ENCODE peak calls at places on chromosomes 7 and 10, in seven cellular contexts. R is HS-5; V is germinal center; P is AG08395; D is CD4-positive, alpha-beta T cell; U is Karpas-422; T is stimulated activated CD8-positive, alpha-beta memory T cell treated with anti-CD3 and anti-CD28 coated beads, Interleukin-7, amount 100 ng/mL, for 24 hours. H is an unnamed sample.

GRCh38 chr10:70890917-70891431 is 2.6 kb upstream of the PCBD1 start:
- DNase-seq in R (no peak), P (no peak), D (no peak), U (no peak), T (no peak), V (no peak), H (peak)

GRCh38 chr7:22320416-22320815 is 36.5 kb downstream of the RAPGEF5 start:
- DNase-seq in D (no peak), T (no peak), P (no peak), V (no peak), R (no peak), U (no peak), H (no peak)

GRCh38 chr7:97405842-97406241 is 288.3 kb downstream of the SDHAF3 start:
- DNase-seq in R (no peak), V (no peak), U (no peak), T (no peak), P (no peak), D (no peak), H (no peak)

GRCh38 chr7:25031432-25031831 is 51.5 kb upstream of the OSBPL3 start:
- DNase-seq in P (no peak), R (no peak), T (no peak), D (no peak), V (no peak), U (peak), H (no peak)

GRCh38 chr7:106964455-106964854 is 80.0 kb upstream of the PRKAR2B start:
- DNase-seq in U (no peak), D (no peak), V (no peak), R (no peak), T (no peak), P (no peak), H (no peak)

GRCh38 chr10:78717200-78717599 is 351.6 kb upstream of the ZMIZ1 start:
- DNase-seq in D (no peak), U (no peak), P (peak), R (peak), V (no peak), T (no peak), H (no peak)

GRCh38 chr10:24650669-24651391 is 72.9 kb downstream of the ARHGAP21 start:
- DNase-seq in T (no peak), R (no peak), D (no peak), V (no peak), U (no peak), P (no peak), H (no peak)

GRCh38 chr7:111855161-111855841 is 293.0 kb upstream of the IMMP2L start:
- DNase-seq in U (peak), V (no peak), R (no peak), D (no peak), P (peak), T (no peak), H (peak)